ENCODE peak calls at places on chromosomes 16 and 17, in five cellular contexts. R, P, N, M and F are unnamed samples.

GRCh38 chr17:68431661-68432071 is 25.6 kb downstream of the WIPI1 start:
- DNase-seq in P (no peak), N (peak), M (no peak), R (peak), F (no peak)

GRCh38 chr17:50903604-50904521 is 37.7 kb upstream of the TOB1 start:
- DNase-seq in P (no peak), N (no peak), R (no peak), M (no peak), F (no peak)

GRCh38 chr17:10612957-10613744 is 44.0 kb downstream of the MYH3 start:
- DNase-seq in R (no peak), N (no peak), M (no peak), P (no peak), F (no peak)

GRCh38 chr17:50301891-50302584 is 27.8 kb downstream of the TMEM92 start:
- DNase-seq in M (no peak), N (no peak), P (no peak), R (no peak), F (no peak)

GRCh38 chr16:1772362-1772907 is at the start of gene EME2:
- DNase-seq in P (peak), M (no peak), N (peak), R (no peak), F (no peak)

GRCh38 chr16:57607676-57608461 is 20.6 kb upstream of the ADGRG1 start:
- DNase-seq in P (no peak), R (no peak), N (no peak), M (no peak), F (peak)

GRCh38 chr17:62070900-62071299 is 5.8 kb upstream of the MED13 start:
- DNase-seq in M (no peak), N (no peak), R (no peak), P (no peak), F (no peak)

GRCh38 chr16:85367485-85367884 is 245.6 kb upstream of the GSE1 start:
- DNase-seq in P (no peak), R (no peak), M (no peak), N (no peak), F (no peak)

GRCh38 chr17:45306094-45306493 is 10.7 kb downstream of the MAP3K14 start:
- DNase-seq in P (no peak), M (no peak), N (no peak), R (no peak), F (no peak)

GRCh38 chr16:2058901-2059300 is 11.1 kb downstream of the TSC2 start:
- DNase-seq in P (no peak), M (no peak), R (no peak), N (no peak), F (no peak)

GRCh38 chr17:20095366-20096080 is 86.4 kb downstream of the SPECC1 start:
- DNase-seq in R (peak), N (peak), P (peak), M (no peak), F (peak)

GRCh38 chr16:28543072-28543471 is 4.3 kb upstream of the NUPR1 start:
- DNase-seq in P (peak), R (no peak), N (no peak), M (no peak), F (no peak)

GRCh38 chr16:48963306-48963705 is 318.3 kb downstream of the CBLN1 start:
- DNase-seq in P (no peak), R (no peak), M (no peak), N (no peak), F (no peak)

GRCh38 chr17:69511244-69511643 is 96.7 kb downstream of the MAP2K6 start:
- DNase-seq in R (no peak), P (no peak), M (no peak), N (no peak), F (no peak)

GRCh38 chr16:63287411-63287810 is 1251.2 kb upstream of the CDH8 start:
- DNase-seq in N (no peak), R (no peak), P (no peak), M (no peak), F (no peak)

GRCh38 chr17:53119773-53120172 is 703.0 kb upstream of the KIF2B start:
- DNase-seq in N (no peak), P (no peak), R (no peak), M (no peak), F (no peak)

GRCh38 chr17:39071573-39071972 is 79.9 kb downstream of the PLXDC1 start:
- DNase-seq in N (no peak), R (no peak), P (no peak), M (no peak), F (no peak)

GRCh38 chr16:87384162-87384999 is 805 bp upstream of the FBXO31 start:
- DNase-seq in R (peak), P (peak), N (peak), M (no peak), F (peak)

GRCh38 chr17:49111934-49112333 is 20.6 kb upstream of the B4GALNT2 start:
- DNase-seq in P (no peak), M (no peak), N (no peak), R (no peak), F (no peak)

GRCh38 chr17:49108318-49108717 is 24.3 kb upstream of the B4GALNT2 start:
- DNase-seq in P (no peak), R (peak), N (no peak), M (no peak), F (no peak)

GRCh38 chr17:49110504-49110903 is 22.1 kb upstream of the B4GALNT2 start:
- DNase-seq in P (no peak), N (no peak), R (no peak), M (no peak), F (no peak)

GRCh38 chr17:49114703-49115102 is 17.9 kb upstream of the B4GALNT2 start:
- DNase-seq in M (peak), R (no peak), N (no peak), P (no peak), F (no peak)

GRCh38 chr17:49112936-49113335 is 19.6 kb upstream of the B4GALNT2 start:
- DNase-seq in N (no peak), R (no peak), P (no peak), M (no peak), F (no peak)
- H3K27ac ChIP-seq in N (no peak), R (no peak), P (no peak), M (no peak), F (no peak)

GRCh38 chr17:3557768-3558583 is at the start of gene TRPV3:
- DNase-seq in R (no peak), M (peak), P (peak), N (no peak), F (no peak)

GRCh38 chr17:3559270-3559645 is 1.6 kb upstream of the TRPV3 start:
- DNase-seq in R (no peak), P (no peak), M (no peak), N (no peak), F (no peak)

GRCh38 chr17:3556905-3557767 is 476 bp downstream of the TRPV3 start:
- DNase-seq in R (no peak), N (no peak), P (no peak), M (peak), F (no peak)

GRCh38 chr17:3556239-3556904 is 1.2 kb downstream of the TRPV3 start:
- DNase-seq in P (no peak), N (no peak), M (no peak), R (no peak), F (no peak)

DNA sequence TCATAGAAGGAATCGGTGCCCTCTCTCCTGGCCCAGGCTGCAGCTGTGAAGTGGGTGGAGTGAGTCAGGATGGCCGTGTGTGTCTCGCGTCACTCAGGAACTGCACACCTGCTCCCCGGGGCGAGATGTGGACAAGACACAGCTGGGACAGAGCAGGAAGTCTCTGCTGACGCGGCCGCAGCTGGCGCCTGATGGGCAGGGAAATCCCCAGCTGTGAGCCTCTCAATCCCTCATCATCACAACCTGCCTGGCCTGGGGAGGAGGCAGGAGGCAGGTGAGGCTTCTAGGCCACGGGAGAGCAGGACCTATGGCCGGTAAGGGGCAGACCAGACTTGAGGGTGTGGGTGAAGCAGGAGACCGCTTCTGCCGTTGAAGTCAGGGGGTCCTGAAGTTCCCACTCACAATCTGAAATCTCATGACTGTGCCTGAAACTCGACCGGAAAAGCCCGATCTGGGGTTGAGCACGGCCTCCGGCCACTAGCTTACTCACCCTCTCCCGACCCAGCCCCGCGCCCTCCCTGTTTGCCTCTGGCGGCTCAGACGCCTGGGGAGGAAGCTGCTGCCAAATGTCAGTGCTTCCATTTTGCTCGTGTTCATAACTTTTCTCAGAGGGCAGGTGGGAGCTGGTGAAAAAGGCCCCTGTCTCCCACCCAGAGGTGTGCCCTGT is 1.1 kb upstream of the TRPV3 start:
- DNase-seq in R (no peak), N (no peak), P (peak), M (no peak), F (no peak)
- TF ChIP-seq EP300 in R (no peak), N (no peak), P (no peak), M (no peak), F (no peak)

GRCh38 chr17:81860756-81861568 is 627 bp upstream of the P4HB start:
- DNase-seq in P (peak), R (peak), M (peak), N (peak), F (peak)

GRCh38 chr17:81858170-81858966 is 2.0 kb downstream of the P4HB start:
- DNase-seq in R (no peak), P (no peak), N (no peak), M (no peak), F (no peak)

GRCh38 chr17:81863123-81863675 is 2.9 kb upstream of the P4HB start:
- DNase-seq in R (no peak), P (no peak), M (no peak), N (no peak), F (no peak)

GRCh38 chr17:81859906-81860755 is at the start of gene P4HB:
- DNase-seq in P (peak), M (no peak), N (peak), R (no peak), F (no peak)

DNA sequence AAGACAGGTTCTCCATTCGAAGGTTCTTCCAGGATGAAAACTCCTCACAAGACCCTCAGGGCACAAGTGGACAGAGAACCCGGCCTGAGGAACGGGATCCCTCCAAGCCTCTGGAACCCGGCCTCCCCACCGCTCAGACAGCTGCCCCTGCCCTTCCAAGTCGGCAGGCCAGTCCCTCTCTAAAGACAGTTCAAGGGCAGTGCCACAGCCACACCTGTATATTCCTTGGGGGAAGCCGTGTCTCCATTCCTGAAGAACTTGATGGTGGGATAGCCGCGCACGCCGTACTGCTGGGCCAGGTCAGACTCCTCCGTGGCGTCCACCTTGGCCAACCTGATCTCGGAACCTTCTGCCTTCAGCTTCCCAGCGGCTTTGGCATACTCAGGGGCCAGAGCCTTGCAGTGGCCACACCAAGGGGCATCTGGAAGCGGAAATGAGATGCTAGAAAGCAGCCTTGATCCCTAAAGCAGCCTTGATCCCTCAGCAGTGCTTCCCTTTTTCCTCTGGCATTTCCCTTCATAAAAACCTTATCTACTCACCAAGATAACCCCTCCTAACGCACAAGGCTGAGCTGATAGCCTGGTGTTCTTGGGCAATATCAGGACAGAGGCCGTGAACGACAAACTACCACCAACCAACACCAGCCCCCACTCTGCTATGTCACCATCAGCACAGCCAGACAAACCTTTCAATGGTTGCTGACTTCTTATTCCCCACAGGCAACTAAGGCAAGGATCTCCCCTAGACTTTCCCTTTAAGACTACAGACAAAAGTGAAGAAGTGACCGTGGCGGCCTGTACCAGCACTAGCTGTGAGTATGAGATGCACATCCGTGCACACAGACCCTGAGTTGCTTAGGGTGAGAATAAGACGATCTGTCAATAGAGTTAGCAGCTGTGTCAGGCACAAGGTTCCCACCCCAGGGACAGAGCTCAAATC is 1.1 kb downstream of the P4HB start:
- DNase-seq in N (no peak), M (no peak), R (no peak), P (no peak), F (no peak)
- H3K27ac ChIP-seq in N (peak), M (peak), R (peak), P (peak), F (peak)

DNA sequence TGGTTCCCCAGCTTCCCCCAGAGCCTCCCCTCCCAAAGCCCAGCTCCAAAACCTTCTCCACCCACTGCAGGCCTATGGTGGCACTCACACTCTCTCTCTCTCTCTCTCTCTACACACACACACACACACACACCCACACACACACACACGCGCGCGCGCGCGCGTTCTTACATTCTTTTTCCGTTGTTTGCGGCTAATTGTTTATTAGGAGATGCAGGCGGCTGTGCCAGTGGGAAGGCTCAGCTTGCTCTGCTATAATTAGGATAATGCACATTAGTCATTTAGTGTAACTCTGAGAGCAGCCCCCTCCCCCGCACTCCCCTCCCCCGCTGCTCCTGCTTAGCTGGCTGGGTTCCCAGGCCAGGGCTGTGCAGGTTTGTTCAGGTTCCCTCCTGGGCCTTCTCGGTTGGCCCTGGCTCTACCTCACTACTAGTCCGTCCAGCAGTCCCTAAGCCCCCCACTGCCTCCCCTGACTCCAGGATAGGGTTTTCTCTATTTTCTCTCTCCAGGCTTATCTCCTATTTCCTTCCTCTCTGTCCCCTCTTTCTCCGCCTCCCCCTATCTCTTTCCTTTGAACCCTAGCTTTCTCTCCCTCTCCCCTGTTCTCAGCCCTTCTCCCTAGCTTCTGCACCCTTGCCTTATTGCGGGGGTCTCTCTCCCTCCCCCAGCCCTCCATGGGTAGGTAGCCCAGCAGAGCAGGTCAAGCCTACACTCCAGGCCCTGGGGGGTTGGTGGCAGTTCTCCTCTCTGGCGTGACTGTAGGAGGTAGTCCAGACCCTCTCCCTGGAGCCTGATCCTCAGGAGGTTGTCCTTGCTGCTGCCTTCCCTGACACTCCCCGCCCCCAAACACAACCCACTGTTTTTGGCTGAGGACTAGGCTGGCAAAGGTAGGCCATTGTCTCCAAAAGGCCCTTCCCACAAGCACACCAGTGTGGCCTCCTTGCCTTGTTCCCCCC is 34.0 kb downstream of the TMEM132E start:
- DNase-seq in P (no peak), M (no peak), R (no peak), N (peak), F (no peak)
- TF ChIP-seq EP300 in P (no peak), M (no peak), R (no peak), N (no peak), F (no peak)